ENCODE peak calls at places on chromosome 17, in seven cellular contexts. B, W, L, I, S, R and O are unnamed samples.

GRCh38 chr17:74862108-74862901 is 2.6 kb upstream of the GRIN2C start:
- DNase-seq in B (peak; percentile 76), W (peak; percentile 90), L (peak; percentile 86), I (no peak), S (peak; percentile 78), R (no peak), O (peak; percentile 53)

GRCh38 chr17:39527220-39527813 is 66.0 kb downstream of the CDK12 start:
- DNase-seq in B (no peak), W (peak; percentile 73), L (peak; percentile 39), I (no peak), S (no peak), R (no peak), O (no peak)

GRCh38 chr17:15929941-15930340 is 15.0 kb upstream of the ADORA2B start:
- DNase-seq in B (no peak), W (no peak), L (no peak), I (no peak), S (no peak), R (no peak), O (no peak)

GRCh38 chr17:55652114-55652513 is 70.5 kb downstream of the TMEM100 start:
- DNase-seq in B (no peak), W (no peak), L (no peak), I (no peak), S (no peak), R (no peak), O (no peak)

GRCh38 chr17:37541880-37542675 is 52.4 kb downstream of the DUSP14 start:
- DNase-seq in B (no peak), W (peak; percentile 12), L (no peak), I (no peak), S (no peak), R (no peak), O (no peak)

GRCh38 chr17:55496094-55496881 is 15.0 kb downstream of the SMIM36 start:
- DNase-seq in B (no peak), W (no peak), L (no peak), I (no peak), S (no peak), R (no peak), O (no peak)

GRCh38 chr17:4948997-4949320 is 629 bp upstream of the PFN1 start:
- DNase-seq in B (peak; percentile 94), W (peak; percentile 88), L (peak; percentile 93), I (peak; percentile 70), S (peak; percentile 82), R (peak; percentile 70), O (peak; percentile 72)

GRCh38 chr17:79647456-79647915 is 36.6 kb upstream of the RBFOX3 start:
- DNase-seq in B (peak; percentile 45), W (no peak), L (no peak), I (peak; percentile 6), S (peak; percentile 34), R (no peak), O (no peak)

GRCh38 chr17:4944554-4945175 is 3.7 kb downstream of the PFN1 start:
- DNase-seq in B (no peak), W (peak; percentile 23), L (peak; percentile 50), I (no peak), S (no peak), R (no peak), O (no peak)

GRCh38 chr17:17710355-17710727 is 29.1 kb downstream of the RAI1 start:
- DNase-seq in B (no peak), W (no peak), L (no peak), I (no peak), S (no peak), R (no peak), O (no peak)

GRCh38 chr17:28008526-28008925 is 34.0 kb upstream of the NLK start:
- DNase-seq in B (no peak), W (peak; percentile 91), L (peak; percentile 6), I (peak; percentile 18), S (peak; percentile 67), R (no peak), O (no peak)

GRCh38 chr17:50853015-50853615 is 13.0 kb downstream of the TOB1 start:
- DNase-seq in B (peak; percentile 23), W (no peak), L (no peak), I (no peak), S (no peak), R (no peak), O (no peak)

GRCh38 chr17:5027299-5027698 is 7.9 kb downstream of the SLC52A1 start:
- DNase-seq in B (no peak), W (no peak), L (no peak), I (no peak), S (no peak), R (no peak), O (no peak)

GRCh38 chr17:38428150-38428642 is at the start of gene ARHGAP23:
- DNase-seq in B (peak; percentile 88), W (peak; percentile 77), L (peak; percentile 51), I (no peak), S (no peak), R (no peak), O (peak; percentile 31)

GRCh38 chr17:67353929-67354557 is 12.3 kb downstream of the PSMD12 start:
- DNase-seq in B (no peak), W (peak; percentile 32), L (no peak), I (no peak), S (no peak), R (no peak), O (no peak)

GRCh38 chr17:62737513-62737912 is 70.6 kb downstream of the MARCHF10 start:
- DNase-seq in B (no peak), W (no peak), L (no peak), I (no peak), S (no peak), R (no peak), O (no peak)

GRCh38 chr17:58215685-58216084 is 3.4 kb downstream of the MKS1 start:
- DNase-seq in B (no peak), W (no peak), L (peak; percentile 20), I (no peak), S (no peak), R (no peak), O (no peak)
- TF ChIP-seq CTCF in B (no peak), W (peak; percentile 12), L (peak; percentile 52), I (no peak), S (no peak), R (no peak), O (no peak)

GRCh38 chr17:8187517-8188407 is 2.2 kb downstream of the BORCS6 start:
- DNase-seq in B (peak; percentile 96), W (peak; percentile 98), L (peak; percentile 93), I (peak; percentile 92), S (peak; percentile 95), R (peak; percentile 90), O (peak; percentile 81)

GRCh38 chr17:8185580-8186445 is 4.2 kb downstream of the BORCS6 start:
- DNase-seq in B (peak; percentile 94), W (peak; percentile 80), L (peak; percentile 80), I (peak; percentile 92), S (peak; percentile 96), R (peak; percentile 91), O (peak; percentile 97)

GRCh38 chr17:8188408-8188839 is 1.6 kb downstream of the BORCS6 start:
- DNase-seq in B (peak; percentile 70), W (no peak), L (no peak), I (peak; percentile 43), S (no peak), R (no peak), O (no peak)

GRCh38 chr17:8186446-8186786 is 3.6 kb downstream of the BORCS6 start:
- DNase-seq in B (no peak), W (no peak), L (no peak), I (no peak), S (no peak), R (no peak), O (no peak)

DNA sequence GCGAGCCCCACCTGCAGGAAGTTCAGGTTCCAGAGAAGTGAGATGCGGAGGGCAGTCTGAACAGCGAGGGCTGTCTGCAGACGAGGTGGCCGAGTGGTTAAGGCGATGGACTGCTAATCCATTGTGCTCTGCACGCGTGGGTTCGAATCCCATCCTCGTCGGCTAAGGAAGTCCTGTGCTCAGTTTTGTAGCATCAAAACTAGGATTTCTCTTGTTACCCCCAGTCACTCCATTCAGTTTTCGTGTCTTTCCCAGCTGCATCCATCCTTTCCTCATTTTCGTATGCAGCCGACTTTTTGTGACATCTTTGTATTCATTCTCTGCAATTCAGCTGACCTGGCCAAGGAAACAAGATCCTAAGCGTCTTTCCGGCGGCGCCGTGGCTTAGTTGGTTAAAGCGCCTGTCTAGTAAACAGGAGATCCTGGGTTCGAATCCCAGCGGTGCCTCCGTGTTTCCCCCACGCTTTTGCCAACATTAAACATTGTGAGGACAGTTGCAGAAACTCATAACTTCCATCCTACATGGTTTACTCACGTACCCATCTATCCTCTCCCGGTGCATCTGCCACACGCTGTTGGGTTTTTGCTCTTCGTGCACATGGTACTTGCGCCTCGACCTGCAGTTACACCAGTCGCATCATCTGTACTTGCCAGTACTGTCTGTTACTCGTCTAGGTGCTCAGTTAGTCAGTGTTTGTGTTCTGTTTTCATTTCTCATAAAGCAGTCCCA is 3.0 kb downstream of the BORCS6 start:
- DNase-seq in B (peak; percentile 97), W (peak; percentile 94), L (peak; percentile 93), I (peak; percentile 94), S (peak; percentile 97), R (peak; percentile 96), O (peak; percentile 86)
- TF ChIP-seq CTCF in B (no peak), W (peak; percentile 36), L (peak; percentile 61), I (no peak), S (no peak), R (no peak), O (peak; percentile 29)

GRCh38 chr17:77076046-77076882 is 64.5 kb upstream of the SEC14L1 start:
- DNase-seq in B (no peak), W (no peak), L (no peak), I (no peak), S (no peak), R (no peak), O (no peak)
- TF ChIP-seq CTCF in B (no peak), W (no peak), L (no peak), I (no peak), S (no peak), R (no peak), O (no peak)

GRCh38 chr17:82408288-82408937 is 9.7 kb upstream of the HEXD start:
- DNase-seq in B (no peak), W (no peak), L (no peak), I (no peak), S (no peak), R (no peak), O (no peak)

GRCh38 chr17:82407255-82407654 is 10.9 kb upstream of the HEXD start:
- DNase-seq in B (no peak), W (no peak), L (no peak), I (no peak), S (no peak), R (no peak), O (no peak)

GRCh38 chr17:82403662-82404660 is 14.2 kb upstream of the HEXD start:
- DNase-seq in B (no peak), W (no peak), L (no peak), I (no peak), S (no peak), R (no peak), O (no peak)

GRCh38 chr17:82405051-82405450 is 13.1 kb upstream of the HEXD start:
- DNase-seq in B (no peak), W (no peak), L (no peak), I (no peak), S (no peak), R (no peak), O (no peak)

DNA sequence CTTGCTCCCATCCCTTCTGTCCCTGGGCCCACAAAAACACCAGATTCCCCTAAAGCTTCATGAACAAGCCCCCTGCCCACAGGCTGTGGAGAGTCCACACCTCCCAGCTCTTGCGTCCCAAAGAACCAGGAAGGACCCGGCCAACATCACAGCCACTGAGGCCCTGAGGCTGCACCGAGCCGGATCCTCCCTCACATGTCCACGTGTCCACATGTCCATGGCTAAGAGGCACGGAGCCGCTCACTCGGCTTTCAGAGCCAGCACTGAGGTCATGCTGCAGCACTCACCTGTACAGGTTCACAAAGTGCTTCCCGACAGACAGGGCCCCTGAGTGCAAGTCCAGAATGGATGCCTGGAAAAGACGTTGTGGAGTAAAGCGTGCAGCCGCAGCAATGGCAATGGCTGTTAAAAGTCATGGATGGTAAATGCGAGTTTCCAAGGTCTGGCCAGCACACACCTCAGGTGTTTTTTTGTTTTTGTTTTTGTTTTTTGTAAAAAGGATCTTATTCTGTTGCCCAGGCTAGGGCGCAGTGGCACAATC is 11.9 kb upstream of the HEXD start:
- DNase-seq in B (no peak), W (no peak), L (no peak), I (no peak), S (no peak), R (no peak), O (no peak)
- TF ChIP-seq CTCF in B (no peak), W (no peak), L (no peak), I (no peak), S (no peak), R (no peak), O (no peak)